ENCODE peak calls at places on chromosomes 3 and 15, in four cellular contexts. F is endothelial cell of umbilical vein, O is K562, A is GM12878. W is an unnamed sample.

GRCh38 chr3:113124256-113124830 is 87.0 kb upstream of the BOC start:
- DNase-seq in O (no peak), F (no peak), A (no peak), W (no peak)

GRCh38 chr15:59011262-59011947 is 23.9 kb downstream of the RNF111 start:
- DNase-seq in O (no peak), F (no peak), A (no peak), W (no peak)

GRCh38 chr15:75359537-75360250 is 8.7 kb downstream of the MAN2C1 start:
- DNase-seq in A (no peak), O (no peak), F (no peak), W (no peak)

GRCh38 chr15:63996794-63997357 is 49.4 kb downstream of the DAPK2 start:
- DNase-seq in A (no peak), O (no peak), F (no peak), W (no peak)

GRCh38 chr3:71402872-71403271 is 180.7 kb downstream of the FOXP1 start:
- DNase-seq in O (no peak), A (no peak), F (no peak), W (no peak)

GRCh38 chr3:36663666-36664291 is 100.6 kb downstream of the DCLK3 start:
- DNase-seq in A (no peak), F (no peak), O (no peak), W (peak; percentile 60)

GRCh38 chr15:23647421-23648375 is at the start of gene MAGEL2:
- DNase-seq in F (no peak), A (no peak), O (no peak), W (no peak)

GRCh38 chr3:48408823-48409281 is 21.0 kb downstream of the PLXNB1 start:
- DNase-seq in O (no peak), F (no peak), A (no peak), W (no peak)

GRCh38 chr3:14439501-14440167 is 37.2 kb downstream of the SLC6A6 start:
- DNase-seq in O (peak; percentile 78), F (peak; percentile 88), A (no peak), W (peak; percentile 52)

GRCh38 chr3:16905704-16906103 is 20.9 kb downstream of the PLCL2 start:
- DNase-seq in A (no peak), F (no peak), O (no peak), W (no peak)

GRCh38 chr3:168581718-168582332 is 486.1 kb upstream of the GOLIM4 start:
- DNase-seq in A (no peak), O (no peak), F (no peak), W (no peak)
- TF ChIP-seq FOS in A (no peak), O (no peak), F (no peak), W (no peak)

GRCh38 chr3:89116486-89116885 is 9.1 kb downstream of the EPHA3 start:
- DNase-seq in F (no peak), A (no peak), O (no peak), W (no peak)

GRCh38 chr3:89113344-89113743 is 5.9 kb downstream of the EPHA3 start:
- DNase-seq in O (no peak), F (no peak), A (no peak), W (no peak)

GRCh38 chr3:89114841-89115223 is 7.4 kb downstream of the EPHA3 start:
- DNase-seq in A (no peak), O (no peak), F (no peak), W (no peak)

GRCh38 chr3:89113887-89114840 is 6.7 kb downstream of the EPHA3 start:
- DNase-seq in O (no peak), A (no peak), F (no peak), W (peak; percentile 42)
- TF ChIP-seq FOS in O (no peak), A (no peak), F (no peak), W (no peak)

GRCh38 chr3:152159328-152159727 is 109.4 kb upstream of the MBNL1 start:
- DNase-seq in O (no peak), A (no peak), F (no peak), W (peak; percentile 94)
- TF ChIP-seq FOS in O (no peak), A (no peak), F (no peak), W (peak; percentile 16)

DNA sequence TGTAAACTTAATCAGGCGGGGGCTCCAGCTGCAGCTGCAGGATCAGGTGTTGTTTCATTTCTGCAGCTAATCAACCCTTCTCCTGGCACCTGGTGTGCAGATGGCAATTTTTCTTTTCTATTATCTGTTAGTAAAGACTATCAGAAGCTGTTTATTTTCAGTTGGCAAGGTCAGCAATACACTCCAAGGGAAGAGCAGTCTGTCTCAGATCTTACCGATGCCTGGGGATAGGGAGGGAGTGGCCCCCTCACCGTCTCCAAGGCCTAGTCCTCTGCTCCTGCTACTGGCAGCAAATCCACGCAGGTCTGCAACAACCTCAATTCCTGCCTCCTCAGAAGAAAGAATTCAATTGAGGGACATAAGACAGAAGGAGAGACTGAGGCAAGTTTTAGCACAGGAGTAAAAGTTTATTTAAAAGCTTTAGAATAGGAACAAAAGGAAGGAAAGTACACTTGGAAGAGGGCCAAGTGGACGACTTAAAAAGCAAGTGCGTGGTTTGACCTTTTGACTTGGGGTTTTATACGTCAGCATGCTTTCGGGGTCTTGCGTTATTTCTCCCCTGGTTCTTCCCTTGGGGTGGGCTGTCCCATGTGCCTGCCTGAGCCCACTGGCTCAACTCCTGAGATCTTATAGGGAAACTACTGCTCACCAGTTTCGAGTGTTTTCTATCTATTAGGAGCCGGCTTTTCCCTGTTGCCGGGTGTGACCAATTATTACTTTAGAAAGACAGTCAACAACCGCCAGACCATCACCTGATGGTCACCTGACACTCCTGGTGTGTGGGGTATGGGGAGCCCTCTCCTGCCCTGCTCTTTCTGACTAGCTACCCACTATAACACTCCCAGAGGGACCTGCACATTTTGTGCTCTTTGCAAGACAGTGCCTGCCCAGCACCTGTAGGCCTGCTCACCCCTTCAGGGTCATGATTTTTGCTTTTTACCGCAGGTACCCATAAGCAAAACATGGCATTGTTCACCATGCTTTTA is 9.4 kb downstream of the CCRL2 start:
- DNase-seq in A (no peak), O (peak; percentile 36), F (no peak), W (no peak)
- TF ChIP-seq FOS in A (no peak), O (no peak), F (no peak), W (no peak)

GRCh38 chr3:65717676-65718346 is 320.9 kb downstream of the MAGI1 start:
- DNase-seq in A (no peak), F (no peak), O (no peak), W (no peak)

GRCh38 chr3:65713016-65713415 is 325.7 kb downstream of the MAGI1 start:
- DNase-seq in A (no peak), F (no peak), O (no peak), W (peak; percentile 79)

GRCh38 chr3:65712156-65712555 is 326.6 kb downstream of the MAGI1 start:
- DNase-seq in A (no peak), O (no peak), F (no peak), W (peak; percentile 63)

GRCh38 chr3:65716372-65716771 is 322.3 kb downstream of the MAGI1 start:
- DNase-seq in O (no peak), F (no peak), A (no peak), W (no peak)

GRCh38 chr3:65714138-65714537 is 324.6 kb downstream of the MAGI1 start:
- DNase-seq in A (no peak), F (no peak), O (no peak), W (peak; percentile 75)
- TF ChIP-seq FOS in A (no peak), F (no peak), O (no peak), W (no peak)

GRCh38 chr3:182303169-182303568 is 490.1 kb upstream of the ATP11B start:
- DNase-seq in A (no peak), O (no peak), F (no peak), W (no peak)
- TF ChIP-seq FOS in A (no peak), O (no peak), F (no peak), W (no peak)

GRCh38 chr3:147843331-147843730 is 434.2 kb downstream of the ZIC1 start:
- DNase-seq in A (no peak), O (no peak), F (no peak), W (peak; percentile 1)

GRCh38 chr3:147838650-147839049 is 429.5 kb downstream of the ZIC1 start:
- DNase-seq in A (no peak), F (no peak), O (no peak), W (peak; percentile 24)
- TF ChIP-seq FOS in A (no peak), F (no peak), O (no peak), W (no peak)